ENCODE peak calls at places on chromosomes 12 and 14, in nine cellular contexts. W is Karpas-422; C is osteoblast; I is HAP-1; B is ACHN; J is central memory CD8-positive, alpha-beta T cell; O is activated CD4-positive, alpha-beta T cell treated with anti-CD3 and anti-CD28 coated beads, Interleukin-2, amount 50 U/mL, for 4 hours; P is LHCN-M2; Q is WERI-Rb-1. K is an unnamed sample.

GRCh38 chr14:100972134-100972905 is 68.8 kb upstream of the RTL1 start:
- DNase-seq in W (no peak), C (peak; percentile 19), I (no peak), B (no peak), J (no peak), O (no peak), P (no peak), Q (no peak), K (no peak)

GRCh38 chr14:88901991-88902390 is 77.5 kb downstream of the TTC8 start:
- DNase-seq in W (no peak), C (no peak), I (no peak), B (no peak), J (no peak), O (no peak), P (no peak), Q (no peak), K (no peak)

GRCh38 chr12:123119808-123120207 is 31.1 kb downstream of the PITPNM2 start:
- DNase-seq in W (no peak), C (no peak), I (no peak), B (no peak), J (no peak), O (peak; percentile 45), P (no peak), Q (no peak), K (no peak)

GRCh38 chr12:62761658-62762057 is 173.3 kb downstream of the PPM1H start:
- DNase-seq in W (no peak), C (peak; percentile 80), I (no peak), B (no peak), J (no peak), O (no peak), P (peak; percentile 95), Q (no peak), K (no peak)

GRCh38 chr14:99715266-99716000 is 31.3 kb downstream of the CYP46A1 start:
- DNase-seq in W (no peak), C (no peak), I (no peak), B (no peak), J (peak; percentile 4), O (no peak), P (no peak), Q (no peak), K (no peak)

GRCh38 chr14:105839425-105840265 is 313.3 kb downstream of the TMEM121 start:
- DNase-seq in W (no peak), C (peak; percentile 51), I (no peak), B (no peak), J (no peak), O (no peak), P (no peak), Q (no peak), K (no peak)

GRCh38 chr14:106790189-106791036 is 1264.0 kb downstream of the TMEM121 start:
- DNase-seq in W (peak; percentile 93), C (no peak), I (peak; percentile 87), B (peak; percentile 70), J (peak; percentile 51), O (peak; percentile 61), P (peak; percentile 32), Q (peak; percentile 78), K (peak; percentile 30)

GRCh38 chr12:116717466-116718457 is 20.1 kb downstream of the SPRING1 start:
- DNase-seq in W (no peak), C (no peak), I (no peak), B (peak; percentile 61), J (no peak), O (no peak), P (no peak), Q (no peak), K (no peak)

GRCh38 chr14:26867171-26867757 is 269.4 kb upstream of the NOVA1 start:
- DNase-seq in W (no peak), C (no peak), I (no peak), B (peak; percentile 58), J (no peak), O (no peak), P (peak; percentile 26), Q (no peak), K (no peak)

GRCh38 chr12:111424793-111425251 is 19.1 kb downstream of the SH2B3 start:
- DNase-seq in W (no peak), C (peak; percentile 55), I (no peak), B (no peak), J (no peak), O (no peak), P (no peak), Q (no peak), K (no peak)

GRCh38 chr12:93749515-93749914 is 72.3 kb downstream of the CRADD start:
- DNase-seq in W (no peak), C (no peak), I (no peak), B (no peak), J (no peak), O (no peak), P (no peak), Q (no peak), K (no peak)

GRCh38 chr12:26614217-26614616 is 218.8 kb downstream of the ITPR2 start:
- DNase-seq in W (peak; percentile 61), C (peak; percentile 15), I (peak; percentile 60), B (peak; percentile 60), J (no peak), O (no peak), P (peak; percentile 15), Q (peak; percentile 31), K (peak; percentile 28)

GRCh38 chr14:105397350-105397931 is 897 bp upstream of the TEX22 start:
- DNase-seq in W (no peak), C (peak; percentile 83), I (no peak), B (no peak), J (no peak), O (no peak), P (no peak), Q (peak; percentile 13), K (no peak)

GRCh38 chr12:48980389-48980952 is 2.3 kb downstream of the WNT1 start:
- DNase-seq in W (no peak), C (peak; percentile 75), I (no peak), B (peak; percentile 43), J (peak; percentile 18), O (no peak), P (no peak), Q (peak; percentile 65), K (no peak)

GRCh38 chr14:59918824-59919581 is 941 bp upstream of the LRRC9 start:
- DNase-seq in W (no peak), C (peak; percentile 72), I (peak; percentile 31), B (peak; percentile 22), J (no peak), O (no peak), P (peak; percentile 30), Q (peak; percentile 37), K (peak; percentile 8)

GRCh38 chr12:15205341-15206010 is 15.7 kb downstream of the RERG start:
- DNase-seq in W (no peak), C (no peak), I (no peak), B (no peak), J (no peak), O (no peak), P (no peak), Q (no peak), K (no peak)

GRCh38 chr12:64665506-64665905 is 55.2 kb downstream of the RASSF3 start:
- DNase-seq in W (peak; percentile 90), C (no peak), I (no peak), B (no peak), J (peak; percentile 53), O (no peak), P (no peak), Q (no peak), K (no peak)

GRCh38 chr12:100927825-100928224 is 133.2 kb downstream of the ANO4 start:
- DNase-seq in W (no peak), C (peak; percentile 59), I (no peak), B (peak; percentile 77), J (no peak), O (no peak), P (peak; percentile 66), Q (no peak), K (no peak)

GRCh38 chr12:119169150-119169549 is 9.6 kb upstream of the HSPB8 start:
- DNase-seq in W (no peak), C (no peak), I (no peak), B (no peak), J (no peak), O (no peak), P (no peak), Q (no peak), K (no peak)

GRCh38 chr14:53401646-53402045 is 248.5 kb upstream of the DDHD1 start:
- DNase-seq in W (no peak), C (no peak), I (no peak), B (no peak), J (no peak), O (no peak), P (peak; percentile 57), Q (no peak), K (no peak)

K was measured in AML-193.